ENCODE peak calls at places on chromosomes 5 and 9, in four cellular contexts. O is ovary, N is aorta, T is colonic mucosa. R is an unnamed sample.

GRCh38 chr5:132425975-132426524 is 56.5 kb downstream of the SLC22A5 start:
- DNase-seq in T (no peak), N (no peak), O (no peak), R (peak)

GRCh38 chr5:95331358-95331757 is 46.5 kb upstream of the MCTP1 start:
- DNase-seq in N (no peak), T (no peak), O (no peak), R (no peak)

GRCh38 chr5:116454417-116454927 is 120.2 kb downstream of the SEMA6A start:
- DNase-seq in T (no peak), O (no peak), N (peak), R (peak)

GRCh38 chr5:172895549-172895948 is 61.5 kb downstream of the ERGIC1 start:
- DNase-seq in N (no peak), O (no peak), T (no peak), R (no peak)

GRCh38 chr5:72817639-72818266 is 1.3 kb downstream of the TNPO1 start:
- DNase-seq in O (no peak), T (no peak), N (no peak), R (no peak)

GRCh38 chr9:136437430-136437829 is 2.2 kb downstream of the INPP5E start:
- DNase-seq in O (no peak), N (no peak), T (no peak), R (no peak)

GRCh38 chr5:172740483-172741205 is 30.4 kb downstream of the DUSP1 start:
- DNase-seq in O (no peak), T (no peak), N (peak), R (no peak)

GRCh38 chr5:13629218-13629617 is 315.3 kb downstream of the DNAH5 start:
- DNase-seq in O (no peak), N (no peak), T (no peak), R (no peak)

GRCh38 chr9:13035822-13036221 is 243.7 kb downstream of the MPDZ start:
- DNase-seq in T (no peak), N (no peak), O (no peak), R (no peak)